ENCODE peak calls at places on chromosomes 3 and 15, in four cellular contexts. J, P, W and E are unnamed samples.

GRCh38 chr3:177942911-177943310 is 593.3 kb upstream of the KCNMB2 start:
- DNase-seq in J (no peak), P (no peak), W (no peak), E (no peak)

GRCh38 chr3:8632402-8633237 is 12.0 kb downstream of the SSUH2 start:
- DNase-seq in J (no peak), P (no peak), W (no peak), E (no peak)

GRCh38 chr3:173977747-173978146 is 580.2 kb downstream of the NLGN1 start:
- DNase-seq in J (no peak), P (no peak), W (no peak), E (no peak)

GRCh38 chr3:114115151-114115550 is 58.6 kb downstream of the QTRT2 start:
- DNase-seq in J (no peak), P (no peak), W (no peak), E (no peak)

GRCh38 chr15:70199601-70200000 is 101.9 kb upstream of the TLE3 start:
- DNase-seq in J (peak; percentile 38), P (no peak), W (no peak), E (no peak)

GRCh38 chr3:139439278-139439677 is 37.0 kb downstream of the RBP2 start:
- DNase-seq in J (no peak), P (no peak), W (no peak), E (no peak)

GRCh38 chr15:100105101-100105500 is 236.7 kb downstream of the ADAMTS17 start:
- DNase-seq in J (peak; percentile 52), P (no peak), W (no peak), E (no peak)

GRCh38 chr3:143326983-143327382 is 207.4 kb downstream of the CHST2 start:
- DNase-seq in J (no peak), P (no peak), W (no peak), E (no peak)

GRCh38 chr15:86064326-86064725 is 15.3 kb upstream of the AGBL1 start:
- DNase-seq in J (no peak), P (no peak), W (no peak), E (no peak)

GRCh38 chr3:34439796-34440195 is 641.4 kb downstream of the PDCD6IP start:
- DNase-seq in J (no peak), P (no peak), W (no peak), E (no peak)

GRCh38 chr3:17913349-17913748 is 170.9 kb upstream of the TBC1D5 start:
- DNase-seq in J (no peak), P (no peak), W (no peak), E (no peak)

GRCh38 chr15:26970712-26971210 is at the start of gene GABRG3:
- DNase-seq in J (no peak), P (no peak), W (no peak), E (no peak)

GRCh38 chr3:148856404-148856803 is 8.7 kb upstream of the CPA3 start:
- DNase-seq in J (no peak), P (no peak), W (peak; percentile 60), E (no peak)

GRCh38 chr3:12345584-12346494 is 57.0 kb downstream of the PPARG start:
- DNase-seq in J (no peak), P (no peak), W (no peak), E (no peak)

GRCh38 chr15:62071711-62072308 is 5.0 kb downstream of the C2CD4A start:
- DNase-seq in J (no peak), P (no peak), W (no peak), E (no peak)

GRCh38 chr3:17473761-17474160 is 268.7 kb downstream of the TBC1D5 start:
- DNase-seq in J (no peak), P (no peak), W (no peak), E (no peak)

GRCh38 chr3:101259485-101260341 is 60.7 kb downstream of the IMPG2 start:
- DNase-seq in J (no peak), P (peak; percentile 9), W (no peak), E (no peak)

GRCh38 chr3:31054032-31054431 is 159.6 kb upstream of the GADL1 start:
- DNase-seq in J (no peak), P (no peak), W (no peak), E (no peak)

GRCh38 chr3:124731760-124732159 is 1.5 kb downstream of the UMPS start:
- DNase-seq in J (no peak), P (no peak), W (no peak), E (no peak)

DNA sequence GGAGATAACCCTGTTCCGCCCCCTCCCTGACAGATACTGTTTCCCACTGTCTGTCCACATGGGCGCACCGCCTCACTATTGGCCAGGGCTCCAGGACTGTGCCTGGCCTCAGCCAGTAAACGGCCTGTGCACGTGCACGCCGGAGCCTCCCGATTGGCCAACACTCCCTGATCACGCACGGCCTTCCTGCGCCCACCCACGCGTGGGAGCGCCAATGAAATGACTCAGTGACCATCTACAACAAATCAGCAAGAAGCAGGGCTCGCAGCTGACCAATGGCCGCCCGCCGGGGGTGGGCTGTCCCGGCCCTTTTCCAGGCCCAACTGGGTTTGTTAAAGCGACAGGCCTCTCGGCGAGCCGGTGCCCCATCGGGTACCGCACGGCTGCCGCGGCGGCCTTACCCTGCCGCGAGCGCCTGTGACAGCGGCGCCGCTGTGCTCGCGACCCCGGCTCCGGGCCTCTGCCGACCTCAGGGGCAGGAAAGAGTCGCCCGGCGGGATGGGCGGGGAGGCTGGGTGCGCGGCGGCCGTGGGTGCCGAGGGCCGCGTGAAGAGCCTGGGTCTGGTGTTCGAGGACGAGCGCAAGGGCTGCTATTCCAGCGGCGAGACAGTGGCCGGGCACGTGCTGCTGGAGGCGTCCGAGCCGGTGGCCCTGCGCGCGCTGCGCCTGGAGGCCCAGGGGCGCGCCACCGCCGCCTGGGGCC is at the start of gene ARRDC4:
- DNase-seq in J (peak; percentile 100), P (peak; percentile 100), W (peak; percentile 100), E (no peak)
- TF ChIP-seq POLR2AphosphoS5 in J (peak; percentile 90), P (peak; percentile 85), W (peak; percentile 81), E (no peak)

DNA sequence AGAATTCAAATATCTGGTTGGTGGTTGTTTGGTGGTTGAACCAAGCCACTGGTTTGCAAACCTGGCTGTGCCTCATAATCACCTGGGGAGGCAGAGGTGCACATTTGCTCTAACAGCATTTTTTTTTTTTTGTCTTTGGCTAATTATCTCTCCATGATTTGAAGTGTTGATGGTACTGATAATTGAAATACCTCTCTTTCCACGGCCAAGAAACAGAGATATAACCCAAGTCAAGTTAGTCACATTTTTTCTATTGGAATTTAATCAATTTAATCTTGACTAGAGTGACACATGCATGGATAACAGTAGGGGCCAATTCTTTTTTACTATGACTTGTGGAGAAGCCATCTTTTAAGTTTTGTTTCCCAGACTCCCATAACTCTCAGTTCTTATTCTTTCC is 37.5 kb upstream of the SUCLG2 start:
- DNase-seq in J (no peak), P (no peak), W (no peak), E (no peak)
- TF ChIP-seq POLR2A in J (no peak), P (no peak), W (no peak), E (no peak)

DNA sequence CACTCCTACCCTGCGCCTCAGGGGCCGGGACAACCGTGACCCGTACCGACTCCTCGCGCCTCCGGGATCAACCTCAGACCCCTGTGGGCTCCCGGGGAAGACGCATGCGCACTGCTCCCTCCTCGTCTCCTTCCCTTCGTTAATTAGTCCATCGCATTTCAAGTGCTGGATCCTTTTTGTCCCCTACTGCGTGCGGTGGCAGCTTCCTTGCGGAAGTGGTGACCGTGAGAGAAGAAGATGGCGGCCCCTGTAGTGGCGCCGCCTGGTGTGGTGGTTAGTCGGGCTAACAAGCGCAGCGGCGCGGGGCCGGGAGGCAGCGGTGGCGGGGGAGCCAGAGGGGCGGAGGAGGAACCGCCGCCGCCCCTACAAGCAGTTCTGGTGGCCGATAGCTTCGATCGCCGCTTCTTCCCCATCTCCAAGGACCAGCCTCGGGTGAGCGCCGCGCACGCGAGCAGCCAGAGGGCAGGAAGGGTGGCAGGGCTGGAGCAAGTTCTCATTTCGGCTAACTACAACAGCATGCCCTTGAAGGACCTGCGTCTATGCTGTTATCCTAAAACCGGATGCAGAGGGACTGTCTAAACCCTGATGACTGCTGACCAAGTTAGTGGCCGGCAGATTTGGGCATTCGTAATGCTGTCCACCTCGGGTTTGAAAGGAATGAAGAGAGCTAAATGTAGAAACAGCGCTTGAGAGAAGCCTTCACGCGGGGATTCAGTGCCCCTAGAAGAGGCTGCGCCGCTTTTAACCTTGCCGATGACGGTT is at the start of gene EIF2B5:
- DNase-seq in J (peak; percentile 96), P (peak; percentile 94), W (peak; percentile 95), E (peak; percentile 77)
- TF ChIP-seq POLR2AphosphoS5 in J (peak; percentile 92), P (peak; percentile 89), W (peak; percentile 81), E (peak; percentile 87)

GRCh38 chr3:185744997-185745843 is 79.6 kb downstream of the IGF2BP2 start:
- DNase-seq in J (no peak), P (no peak), W (no peak), E (peak; percentile 19)
- TF ChIP-seq POLR2A in J (no peak), P (no peak), W (no peak), E (no peak)

GRCh38 chr3:40463579-40463978 is 6.4 kb downstream of the RPL14 start:
- DNase-seq in J (no peak), P (no peak), W (no peak), E (no peak)
- TF ChIP-seq POLR2AphosphoS5 in J (no peak), P (no peak), W (no peak), E (peak; percentile 53)

GRCh38 chr15:90309050-90309449 is 43.0 kb upstream of the ZNF774 start:
- DNase-seq in J (no peak), P (no peak), W (no peak), E (no peak)

GRCh38 chr15:90305932-90306331 is 40.5 kb downstream of the NGRN start:
- DNase-seq in J (no peak), P (no peak), W (no peak), E (no peak)

GRCh38 chr15:90301901-90302300 is 36.4 kb downstream of the NGRN start:
- DNase-seq in J (no peak), P (no peak), W (no peak), E (no peak)

GRCh38 chr15:90307661-90308060 is 42.2 kb downstream of the NGRN start:
- DNase-seq in J (no peak), P (no peak), W (no peak), E (no peak)

GRCh38 chr15:90306560-90306959 is 41.1 kb downstream of the NGRN start:
- DNase-seq in J (no peak), P (no peak), W (no peak), E (no peak)
- TF ChIP-seq POLR2A in J (no peak), P (no peak), W (no peak), E (peak; percentile 33)

DNA sequence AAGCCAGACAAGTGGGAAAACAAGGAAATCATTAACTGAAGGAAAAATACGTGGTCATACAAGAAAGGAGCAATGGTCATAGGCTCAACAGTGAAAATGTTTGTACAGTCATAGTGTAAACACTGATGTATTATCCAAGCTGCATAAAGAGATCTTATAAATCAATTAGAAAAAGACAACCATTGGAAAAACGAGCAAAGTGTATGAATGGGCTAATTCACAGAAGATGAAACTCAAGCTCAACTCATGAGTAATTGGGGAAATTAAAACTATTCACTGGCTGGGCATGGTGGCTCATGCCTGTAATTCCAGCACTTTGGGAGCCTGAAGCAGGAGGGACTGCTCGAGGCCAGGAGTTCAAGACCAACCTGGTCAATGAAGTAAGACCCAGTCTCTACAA is 6.4 kb upstream of the IGF2BP2 start:
- DNase-seq in J (no peak), P (no peak), W (no peak), E (no peak)
- TF ChIP-seq POLR2AphosphoS5 in J (no peak), P (no peak), W (no peak), E (no peak)

GRCh38 chr15:40470423-40471104 is at the start of gene CHST14:
- DNase-seq in J (peak; percentile 92), P (peak; percentile 64), W (peak; percentile 73), E (peak; percentile 87)
- TF ChIP-seq POLR2A in J (no peak), P (peak; percentile 41), W (no peak), E (no peak)